ENCODE peak calls at places on chromosomes 3 and 15, in ten cellular contexts. L is heart left ventricle, B is H54, O is IMR-90, S is GM12892, Z is thyroid gland, V is sigmoid colon, Q is stomach, N is tibial nerve, K is K562. T is an unnamed sample.

GRCh38 chr3:126357299-126358037 is at the start of gene KLF15:
- DNase-seq in B (peak), O (peak), V (peak), Z (peak), K (peak), L (peak), N (peak), S (peak), Q (peak), T (peak)

GRCh38 chr3:194167873-194168272 is 31.9 kb downstream of the HES1 start:
- DNase-seq in Z (no peak), S (no peak), Q (no peak), L (no peak), K (no peak), N (no peak), B (no peak), O (no peak), V (no peak), T (no peak)

GRCh38 chr3:46947981-46948791 is 28.4 kb downstream of the CCDC12 start:
- DNase-seq in L (peak), Q (peak), V (no peak), O (peak), K (peak), B (no peak), N (no peak), Z (peak), S (no peak), T (peak)

GRCh38 chr3:126679318-126679751 is 24.4 kb upstream of the TXNRD3 start:
- DNase-seq in S (peak), Q (peak), Z (peak), V (peak), K (peak), N (peak), B (peak), L (peak), O (peak), T (peak)

GRCh38 chr15:59918994-59919951 is 84.8 kb upstream of the FOXB1 start:
- DNase-seq in N (no peak), Z (no peak), S (peak), Q (no peak), K (no peak), V (no peak), B (peak), O (peak), L (no peak), T (no peak)

GRCh38 chr15:74901612-74902063 is 5.0 kb downstream of the FAM219B start:
- DNase-seq in B (peak), Q (peak), L (peak), S (peak), N (peak), Z (peak), O (peak), V (peak), K (peak), T (peak)

GRCh38 chr3:194618858-194619608 is 14.2 kb downstream of the TMEM44 start:
- DNase-seq in O (no peak), L (no peak), V (no peak), B (no peak), K (peak), S (no peak), Q (no peak), Z (no peak), N (no peak), T (no peak)

GRCh38 chr3:107241217-107241616 is 136.0 kb upstream of the CCDC54 start:
- DNase-seq in L (peak), Q (peak), B (no peak), Z (peak), S (no peak), K (peak), V (no peak), O (no peak), N (no peak), T (peak)

GRCh38 chr15:69158843-69159240 is 1.6 kb upstream of the GLCE start:
- DNase-seq in L (no peak), N (no peak), V (no peak), Q (no peak), Z (no peak), K (no peak), S (no peak), B (no peak), O (no peak), T (no peak)

GRCh38 chr15:41493205-41493901 is at the start of gene ITPKA:
- DNase-seq in K (peak), Q (peak), N (peak), V (peak), Z (peak), B (peak), L (peak), S (peak), O (peak), T (peak)
- TF ChIP-seq POLR2A in K (peak), Q (no peak), N (no peak), V (no peak), Z (peak), B (peak), L (no peak), S (peak), O (no peak), T (no peak)

GRCh38 chr15:70701891-70702568 is 61.3 kb downstream of the UACA start:
- DNase-seq in Q (no peak), N (no peak), L (peak), V (no peak), S (no peak), K (no peak), B (no peak), Z (no peak), O (peak), T (no peak)
- TF ChIP-seq POLR2A in Q (no peak), N (peak), L (no peak), V (peak), S (no peak), K (no peak), B (peak), Z (peak), O (no peak), T (no peak)

GRCh38 chr3:30606301-30607031 is at the start of gene TGFBR2:
- DNase-seq in L (peak), S (peak), Q (peak), K (peak), Z (peak), B (peak), N (peak), V (peak), O (peak), T (peak)
- TF ChIP-seq POLR2A in L (no peak), S (no peak), Q (no peak), K (no peak), Z (peak), B (peak), N (peak), V (peak), O (peak), T (peak)

DNA sequence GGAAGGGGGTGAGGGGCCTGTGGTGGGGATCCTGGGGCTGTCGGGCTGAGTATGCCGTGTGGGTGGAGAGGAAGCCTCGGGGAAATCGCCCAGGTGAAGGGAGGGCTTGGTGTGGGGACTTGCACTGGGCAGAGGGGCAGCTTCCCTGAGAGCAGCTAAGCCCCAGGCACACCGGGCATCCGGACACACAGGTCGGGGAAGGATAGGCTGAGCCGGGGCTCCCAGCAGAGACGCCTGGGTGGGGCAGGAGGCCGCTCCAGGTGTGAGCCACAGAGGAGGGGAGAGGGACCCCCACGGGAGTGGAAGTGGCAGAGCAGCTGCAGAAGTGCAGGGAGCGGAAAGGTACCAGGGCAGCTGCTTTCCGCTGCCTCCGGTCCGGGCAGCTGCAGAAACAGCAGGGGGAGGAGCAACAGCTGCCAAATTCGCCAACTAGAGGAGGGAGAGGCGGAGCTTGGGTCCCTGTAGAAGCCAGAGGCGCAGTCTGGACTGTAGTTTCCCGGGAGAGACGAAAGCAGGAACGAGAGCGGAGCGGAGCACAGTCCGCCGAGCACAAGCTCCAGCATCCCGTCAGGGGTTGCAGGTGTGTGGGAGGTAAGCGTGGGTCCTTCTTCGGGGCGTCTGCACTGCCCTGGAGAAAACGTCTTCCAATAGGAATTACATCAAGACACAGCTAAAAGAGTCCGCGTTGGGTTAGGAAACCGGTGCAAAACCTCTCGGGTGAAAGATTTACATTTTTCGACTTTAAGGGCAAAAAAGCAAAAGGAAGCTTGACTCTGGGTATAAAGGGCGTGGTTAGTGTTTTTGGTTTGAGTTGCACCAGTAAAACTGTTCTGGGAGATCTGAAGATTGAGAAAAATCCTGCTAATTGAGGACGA is at the start of gene SERPINI1:
- DNase-seq in V (peak), N (peak), O (peak), Q (peak), L (peak), Z (peak), K (peak), S (peak), B (peak), T (peak)
- TF ChIP-seq POLR2A in V (no peak), N (peak), O (no peak), Q (peak), L (no peak), Z (peak), K (peak), S (peak), B (peak), T (no peak)

DNA sequence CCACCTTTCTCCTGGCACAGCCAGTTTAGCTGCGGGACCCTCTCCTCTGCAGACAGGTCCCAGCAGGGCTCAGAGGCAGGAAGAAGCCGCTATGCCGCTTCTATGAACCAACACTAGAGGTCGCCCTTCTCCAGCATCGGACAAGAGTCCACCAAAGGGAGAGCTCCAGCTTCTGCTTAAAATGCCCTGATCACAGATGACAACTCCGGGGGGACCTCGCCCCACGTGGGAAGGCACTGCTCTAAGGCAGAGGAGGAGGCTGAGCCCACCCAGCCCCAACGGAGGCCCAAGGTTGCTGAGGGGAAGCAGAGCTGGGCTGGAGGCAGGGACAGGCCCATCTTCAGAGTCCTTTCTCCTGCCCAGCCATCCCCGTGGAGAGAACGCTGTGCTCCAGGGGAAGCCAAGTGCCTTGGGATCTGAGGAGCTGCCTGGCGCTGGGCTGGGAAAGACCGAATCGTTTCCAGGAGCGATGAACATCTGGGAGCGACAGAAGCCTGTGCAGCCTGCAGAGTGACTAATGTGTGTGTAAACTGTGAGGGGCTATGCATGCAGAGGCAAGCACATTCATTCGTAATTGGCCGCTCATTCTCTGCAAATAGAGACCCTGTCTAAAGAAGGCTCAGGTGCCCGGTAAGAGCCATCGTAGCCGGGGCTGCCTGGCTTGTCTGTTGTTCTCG is 43.5 kb upstream of the BDH1 start:
- DNase-seq in O (peak), Z (peak), B (peak), L (peak), N (peak), K (peak), V (peak), Q (peak), S (peak), T (no peak)
- TF ChIP-seq POLR2A in O (no peak), Z (no peak), B (no peak), L (no peak), N (no peak), K (no peak), V (no peak), Q (no peak), S (no peak), T (no peak)

GRCh38 chr3:148992635-148993230 is 1.4 kb downstream of the GYG1 start:
- DNase-seq in Q (no peak), N (no peak), B (no peak), L (no peak), Z (no peak), S (no peak), K (no peak), O (no peak), V (no peak), T (no peak)

GRCh38 chr3:148990211-148990610 is 1.1 kb upstream of the GYG1 start:
- DNase-seq in V (no peak), Q (no peak), B (no peak), K (no peak), L (no peak), N (no peak), Z (no peak), S (no peak), O (no peak), T (no peak)

GRCh38 chr3:148992027-148992634 is 791 bp downstream of the GYG1 start:
- DNase-seq in O (no peak), Q (peak), V (peak), L (peak), S (peak), B (no peak), Z (peak), N (peak), K (peak), T (peak)

GRCh38 chr3:148991219-148992026 is at the start of gene GYG1:
- DNase-seq in O (peak), Z (peak), S (peak), N (peak), K (peak), V (peak), B (peak), L (peak), Q (peak), T (peak)
- TF ChIP-seq POLR2A in O (peak), Z (peak), S (peak), N (peak), K (peak), V (peak), B (peak), L (no peak), Q (peak), T (peak)

GRCh38 chr3:191328963-191329653 is at the start of gene CCDC50:
- DNase-seq in Q (peak), S (peak), Z (peak), B (peak), V (peak), L (peak), O (peak), K (peak), N (peak), T (peak)
- TF ChIP-seq POLR2A in Q (peak), S (peak), Z (peak), B (no peak), V (peak), L (no peak), O (no peak), K (peak), N (peak), T (peak)

GRCh38 chr3:38016410-38016809 is 13.0 kb downstream of the PLCD1 start:
- DNase-seq in K (no peak), S (no peak), L (no peak), B (no peak), V (peak), Q (no peak), N (no peak), Z (no peak), O (no peak), T (no peak)
- TF ChIP-seq POLR2A in K (no peak), S (no peak), L (no peak), B (no peak), V (no peak), Q (no peak), N (no peak), Z (no peak), O (no peak), T (no peak)

GRCh38 chr3:105853801-105854432 is 14.9 kb downstream of the CBLB start:
- DNase-seq in Q (no peak), V (no peak), Z (no peak), L (no peak), S (no peak), N (no peak), B (no peak), O (no peak), K (no peak), T (no peak)
- TF ChIP-seq POLR2A in Q (no peak), V (no peak), Z (no peak), L (no peak), S (no peak), N (no peak), B (no peak), O (no peak), K (no peak), T (no peak)

T was measured in erythroblast.